ENCODE peak calls at places on chromosomes 13 and 19, in nine cellular contexts. F is pancreas, R is BE2C, S is bronchial epithelial cell, P is AG04450, Z is cardiac fibroblast, E is lung, C is IMR-90, T is lower leg skin. I is an unnamed sample.

GRCh38 chr13:39490136-39490535 is 112.9 kb downstream of the LHFPL6 start:
- DNase-seq in F (no peak), R (no peak), S (no peak), P (no peak), Z (no peak), E (no peak), C (no peak), T (no peak), I (no peak)

GRCh38 chr13:20188649-20189553 is 3.8 kb downstream of the GJB2 start:
- DNase-seq in F (no peak), R (peak), S (no peak), P (no peak), Z (no peak), E (no peak), C (no peak), T (no peak), I (no peak)

GRCh38 chr13:96963786-96964475 is 30.3 kb downstream of the OXGR1 start:
- DNase-seq in F (no peak), R (no peak), S (peak), P (no peak), Z (no peak), E (no peak), C (no peak), T (no peak), I (no peak)

GRCh38 chr13:98456423-98456845 is 120.5 kb downstream of the STK24 start:
- DNase-seq in F (no peak), R (no peak), S (no peak), P (no peak), Z (no peak), E (no peak), C (no peak), T (no peak), I (no peak)

GRCh38 chr19:33175886-33176669 is 18.1 kb upstream of the LRP3 start:
- DNase-seq in F (peak), R (peak), S (no peak), P (no peak), Z (peak), E (no peak), C (peak), T (peak), I (peak)

GRCh38 chr19:15025237-15025636 is 24.0 kb upstream of the CASP14 start:
- DNase-seq in F (peak), R (no peak), S (no peak), P (no peak), Z (no peak), E (no peak), C (no peak), T (no peak), I (no peak)

GRCh38 chr19:45508931-45509691 is 1.8 kb downstream of the VASP start:
- DNase-seq in F (peak), R (peak), S (peak), P (no peak), Z (peak), E (peak), C (peak), T (peak), I (peak)

GRCh38 chr19:8610041-8610927 is at the start of gene ADAMTS10:
- DNase-seq in F (no peak), R (no peak), S (no peak), P (no peak), Z (peak), E (no peak), C (peak), T (peak), I (peak)

GRCh38 chr13:37085656-37086055 is 19.8 kb downstream of the CSNK1A1L start:
- DNase-seq in F (no peak), R (no peak), S (no peak), P (no peak), Z (no peak), E (no peak), C (no peak), T (no peak), I (peak)

GRCh38 chr13:36997716-36998427 is 1.3 kb downstream of the ALG5 start:
- DNase-seq in F (no peak), R (no peak), S (no peak), P (no peak), Z (no peak), E (no peak), C (peak), T (no peak), I (peak)

GRCh38 chr19:16773939-16774338 is 54.3 kb downstream of the NWD1 start:
- DNase-seq in F (no peak), R (no peak), S (no peak), P (no peak), Z (no peak), E (no peak), C (no peak), T (no peak), I (no peak)

GRCh38 chr19:55626350-55626749 is 2.0 kb upstream of the ZNF784 start:
- DNase-seq in F (no peak), R (no peak), S (no peak), P (no peak), Z (no peak), E (no peak), C (no peak), T (no peak), I (no peak)

GRCh38 chr13:112693831-112694497 is 4.1 kb downstream of the ATP11A start:
- DNase-seq in F (no peak), R (no peak), S (peak), P (peak), Z (peak), E (peak), C (peak), T (peak), I (peak)

GRCh38 chr19:34217952-34218817 is 36.2 kb upstream of the GARRE1 start:
- DNase-seq in F (no peak), R (no peak), S (peak), P (peak), Z (peak), E (no peak), C (peak), T (no peak), I (peak)

GRCh38 chr19:40466219-40467006 is at the start of gene SPTBN4:
- DNase-seq in F (peak), R (no peak), S (no peak), P (no peak), Z (no peak), E (peak), C (no peak), T (peak), I (no peak)

GRCh38 chr13:99113351-99113750 is 87.3 kb upstream of the UBAC2 start:
- DNase-seq in F (no peak), R (no peak), S (no peak), P (no peak), Z (no peak), E (no peak), C (no peak), T (no peak), I (no peak)

GRCh38 chr19:38569368-38569983 is 48.3 kb downstream of the MAP4K1 start:
- DNase-seq in F (no peak), R (no peak), S (no peak), P (no peak), Z (no peak), E (no peak), C (no peak), T (no peak), I (no peak)

GRCh38 chr13:38265135-38265497 is 84.5 kb upstream of the UFM1 start:
- DNase-seq in F (no peak), R (peak), S (no peak), P (no peak), Z (no peak), E (peak), C (no peak), T (no peak), I (no peak)

GRCh38 chr13:112905990-112906641 is 62.9 kb upstream of the MCF2L start:
- DNase-seq in F (no peak), R (no peak), S (peak), P (no peak), Z (no peak), E (no peak), C (no peak), T (peak), I (no peak)

GRCh38 chr13:30466841-30467252 is 1.1 kb upstream of the HMGB1 start:
- DNase-seq in F (no peak), R (no peak), S (no peak), P (no peak), Z (no peak), E (no peak), C (peak), T (no peak), I (no peak)

GRCh38 chr19:41263042-41263849 is 926 bp upstream of the HNRNPUL1 start:
- DNase-seq in F (peak), R (peak), S (peak), P (no peak), Z (peak), E (peak), C (peak), T (peak), I (peak)

GRCh38 chr19:38385804-38386257 is 2.0 kb downstream of the GGN start:
- DNase-seq in F (no peak), R (peak), S (no peak), P (no peak), Z (no peak), E (no peak), C (no peak), T (no peak), I (no peak)

GRCh38 chr19:277581-278165 is 13.5 kb downstream of the PLPP2 start:
- DNase-seq in F (no peak), R (no peak), S (no peak), P (no peak), Z (peak), E (no peak), C (peak), T (peak), I (no peak)

GRCh38 chr13:51818771-51819511 is 15.0 kb upstream of the DHRS12 start:
- DNase-seq in F (no peak), R (no peak), S (no peak), P (peak), Z (peak), E (no peak), C (peak), T (no peak), I (peak)

GRCh38 chr13:90622547-90622946 is 724.9 kb upstream of the MIR17HG start:
- DNase-seq in F (no peak), R (no peak), S (peak), P (no peak), Z (peak), E (no peak), C (no peak), T (no peak), I (peak)

GRCh38 chr19:42293539-42293938 is 8.4 kb upstream of the PRR19 start:
- DNase-seq in F (no peak), R (no peak), S (no peak), P (no peak), Z (no peak), E (no peak), C (no peak), T (no peak), I (no peak)

GRCh38 chr13:25752957-25753540 is 298.8 kb downstream of the SHISA2 start:
- DNase-seq in F (no peak), R (no peak), S (peak), P (peak), Z (peak), E (peak), C (peak), T (peak), I (peak)

GRCh38 chr13:111312944-111313590 is 7.4 kb upstream of the TEX29 start:
- DNase-seq in F (no peak), R (no peak), S (no peak), P (no peak), Z (no peak), E (no peak), C (no peak), T (no peak), I (no peak)

GRCh38 chr13:42279080-42279479 is 7.1 kb downstream of the AKAP11 start:
- DNase-seq in F (no peak), R (no peak), S (no peak), P (no peak), Z (no peak), E (no peak), C (no peak), T (no peak), I (no peak)

GRCh38 chr13:112248406-112248760 is 127.8 kb upstream of the SPACA7 start:
- DNase-seq in F (no peak), R (no peak), S (no peak), P (no peak), Z (no peak), E (peak), C (no peak), T (peak), I (no peak)

GRCh38 chr19:41706741-41707501 is 1.5 kb upstream of the CEACAM5 start:
- DNase-seq in F (peak), R (peak), S (peak), P (no peak), Z (peak), E (peak), C (no peak), T (peak), I (peak)

GRCh38 chr13:27296496-27296895 is 25.9 kb downstream of the RASL11A start:
- DNase-seq in F (no peak), R (no peak), S (no peak), P (no peak), Z (no peak), E (no peak), C (no peak), T (peak), I (no peak)

GRCh38 chr13:114104626-114105350 is 27.6 kb downstream of the RASA3 start:
- DNase-seq in F (no peak), R (no peak), S (no peak), P (no peak), Z (no peak), E (no peak), C (no peak), T (peak), I (no peak)

GRCh38 chr19:41364546-41365391 is 820 bp upstream of the B9D2 start:
- DNase-seq in F (no peak), R (no peak), S (no peak), P (no peak), Z (no peak), E (no peak), C (peak), T (no peak), I (peak)

DNA sequence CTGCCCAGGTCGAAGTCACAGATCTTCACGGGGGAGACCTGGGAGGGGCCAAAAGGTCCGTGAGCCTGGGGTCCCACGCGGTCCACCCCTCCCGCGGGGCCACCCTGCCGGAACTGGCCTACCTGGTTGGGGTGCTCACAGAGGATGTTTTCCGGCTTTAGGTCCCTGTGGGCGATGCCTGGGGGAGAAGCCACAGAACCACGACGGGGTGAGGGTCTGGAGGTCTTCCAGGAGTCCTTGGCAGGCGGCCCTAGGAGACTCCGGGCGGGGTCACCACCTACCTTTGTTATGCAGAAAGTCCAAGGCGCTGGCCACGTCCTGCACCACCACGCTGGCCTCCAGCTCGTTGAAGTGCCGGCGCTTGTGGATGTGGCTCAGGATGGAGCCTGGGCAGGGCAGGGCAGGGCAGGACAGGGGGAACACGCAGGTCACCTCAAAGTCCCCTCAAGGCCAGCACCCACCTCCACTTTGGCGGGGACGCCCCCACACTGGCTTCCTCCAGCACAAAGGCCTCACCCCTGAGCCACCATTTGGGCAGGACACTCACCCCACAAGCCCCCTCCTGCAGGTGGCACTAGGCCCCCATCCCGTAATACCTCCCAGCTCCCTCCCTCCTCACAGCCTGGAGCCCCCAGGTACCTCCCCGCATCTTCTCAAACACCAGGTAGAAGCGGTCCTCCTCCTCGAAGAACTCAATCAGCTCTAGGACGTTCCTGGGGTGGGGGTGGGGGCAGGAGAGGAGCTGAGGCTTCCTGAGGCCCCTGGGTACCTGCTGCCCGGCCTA is 8.4 kb downstream of the MKNK2 start:
- DNase-seq in F (peak), R (no peak), S (no peak), P (no peak), Z (no peak), E (no peak), C (no peak), T (peak), I (no peak)
- H3K4me3 ChIP-seq in F (peak), R (peak), S (no peak), P (peak), Z (no peak), E (no peak), C (no peak), T (no peak), I (no peak)

GRCh38 chr13:72656357-72656756 is 71.1 kb downstream of the MZT1 start:
- DNase-seq in F (no peak), R (no peak), S (no peak), P (no peak), Z (no peak), E (no peak), C (no peak), T (no peak), I (no peak)

GRCh38 chr13:72648513-72649065 is 78.8 kb downstream of the MZT1 start:
- DNase-seq in F (no peak), R (no peak), S (no peak), P (no peak), Z (no peak), E (no peak), C (no peak), T (no peak), I (no peak)

GRCh38 chr13:72652681-72653080 is 74.7 kb downstream of the MZT1 start:
- DNase-seq in F (no peak), R (no peak), S (peak), P (no peak), Z (peak), E (no peak), C (no peak), T (no peak), I (no peak)

GRCh38 chr13:72645521-72645920 is 81.9 kb downstream of the MZT1 start:
- DNase-seq in F (no peak), R (no peak), S (no peak), P (no peak), Z (no peak), E (no peak), C (no peak), T (no peak), I (no peak)

GRCh38 chr13:72651196-72651595 is 76.2 kb downstream of the MZT1 start:
- DNase-seq in F (no peak), R (peak), S (peak), P (no peak), Z (no peak), E (no peak), C (no peak), T (no peak), I (no peak)
- TF ChIP-seq CTCF in F (no peak), R (peak), S (peak), P (peak), Z (peak), E (no peak), C (no peak), T (no peak), I (no peak)

GRCh38 chr13:33186851-33187250 is 98.7 kb downstream of the STARD13 start:
- DNase-seq in F (no peak), R (no peak), S (peak), P (no peak), Z (peak), E (no peak), C (peak), T (no peak), I (no peak)
- H3K4me3 ChIP-seq in F (no peak), R (no peak), S (no peak), P (no peak), Z (no peak), E (no peak), C (no peak), T (no peak), I (no peak)

DNA sequence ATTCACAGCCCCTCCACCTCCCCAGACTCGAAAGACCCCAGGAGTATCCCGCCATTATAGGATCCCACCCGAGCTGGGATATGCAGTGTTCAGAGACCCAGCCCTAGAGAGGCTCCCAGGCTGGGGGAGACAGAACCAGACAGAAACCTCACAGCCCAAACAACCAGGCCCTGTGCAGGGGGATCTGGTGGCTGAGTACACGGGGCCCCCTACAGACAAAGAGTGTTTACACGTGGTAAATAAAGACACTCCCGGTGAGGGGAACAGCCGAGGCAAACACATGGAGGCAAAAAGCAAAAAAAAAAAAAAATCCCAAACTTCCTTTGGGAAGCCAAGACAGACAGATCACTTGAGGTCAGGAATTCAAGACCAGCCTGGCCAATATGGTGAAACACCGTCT is 25.1 kb downstream of the TINCR start:
- DNase-seq in F (no peak), R (peak), S (no peak), P (no peak), Z (peak), E (no peak), C (no peak), T (no peak), I (no peak)
- TF ChIP-seq CTCF in F (no peak), R (peak), S (no peak), P (no peak), Z (no peak), E (no peak), C (peak), T (no peak), I (no peak)

GRCh38 chr19:35590875-35591274 is 4.9 kb downstream of the PMIS2 start:
- DNase-seq in F (no peak), R (no peak), S (no peak), P (no peak), Z (no peak), E (no peak), C (no peak), T (no peak), I (no peak)

GRCh38 chr19:35585844-35586243 is at the start of gene PMIS2:
- DNase-seq in F (no peak), R (peak), S (no peak), P (no peak), Z (no peak), E (no peak), C (no peak), T (no peak), I (no peak)

GRCh38 chr19:35592226-35592625 is 6.3 kb downstream of the PMIS2 start:
- DNase-seq in F (peak), R (no peak), S (peak), P (peak), Z (peak), E (no peak), C (peak), T (no peak), I (peak)

GRCh38 chr19:35582760-35583159 is 3.2 kb upstream of the PMIS2 start:
- DNase-seq in F (no peak), R (no peak), S (no peak), P (no peak), Z (no peak), E (no peak), C (no peak), T (no peak), I (no peak)

GRCh38 chr19:35587326-35587725 is 1.4 kb downstream of the PMIS2 start:
- DNase-seq in F (no peak), R (no peak), S (no peak), P (no peak), Z (peak), E (no peak), C (no peak), T (no peak), I (peak)
- H3K4me3 ChIP-seq in F (no peak), R (no peak), S (no peak), P (no peak), Z (no peak), E (no peak), C (no peak), T (no peak), I (no peak)

GRCh38 chr19:10105241-10106099 is 692 bp upstream of the PPAN start:
- DNase-seq in F (no peak), R (no peak), S (no peak), P (no peak), Z (no peak), E (no peak), C (no peak), T (no peak), I (no peak)

GRCh38 chr19:10104665-10105221 is 1.4 kb upstream of the PPAN start:
- DNase-seq in F (no peak), R (no peak), S (no peak), P (no peak), Z (no peak), E (no peak), C (no peak), T (no peak), I (no peak)

GRCh38 chr19:10107817-10108367 is 1.7 kb downstream of the PPAN start:
- DNase-seq in F (no peak), R (no peak), S (no peak), P (no peak), Z (no peak), E (no peak), C (no peak), T (no peak), I (no peak)

GRCh38 chr19:10107254-10107653 is 1.1 kb downstream of the PPAN start:
- DNase-seq in F (no peak), R (no peak), S (no peak), P (no peak), Z (no peak), E (no peak), C (no peak), T (no peak), I (no peak)

GRCh38 chr19:10106100-10106936 is at the start of gene PPAN:
- DNase-seq in F (peak), R (peak), S (peak), P (peak), Z (peak), E (peak), C (peak), T (peak), I (peak)
- TF ChIP-seq CTCF in F (no peak), R (no peak), S (no peak), P (no peak), Z (no peak), E (no peak), C (no peak), T (no peak), I (no peak)

I was measured in AG10803.